ENCODE peak calls at places on chromosomes 12 and 14, in ten cellular contexts. W is bronchial epithelial cell; S is type B pancreatic cell; R is CD8-positive, alpha-beta memory T cell; B is activated effector memory CD4-positive, alpha-beta T cell treated with anti-CD3 and anti-CD28 coated beads, Interleukin-2, amount 50 U/mL, for 16 hours; N is kidney tubule cell; A is left lung; J is fibroblast of mammary gland; O is nephron progenitor cell; E is NCI-H1930. G is an unnamed sample.

GRCh38 chr12:93191956-93192355 is 185.8 kb upstream of the NUDT4 start:
- DNase-seq in W (no peak), S (no peak), R (no peak), B (no peak), N (no peak), A (no peak), J (peak; percentile 80), O (no peak), E (no peak), G (no peak)

GRCh38 chr12:52324068-52324444 is 2.9 kb upstream of the KRT83 start:
- DNase-seq in W (no peak), S (no peak), R (no peak), B (peak; percentile 16), N (no peak), A (no peak), J (no peak), O (no peak), E (no peak), G (no peak)

GRCh38 chr14:90491221-90491867 is 94.5 kb downstream of the CALM1 start:
- DNase-seq in W (no peak), S (peak; percentile 73), R (no peak), B (no peak), N (no peak), A (peak; percentile 66), J (peak; percentile 84), O (no peak), E (no peak), G (no peak)

GRCh38 chr12:79373896-79374499 is 316.8 kb downstream of the PAWR start:
- DNase-seq in W (peak; percentile 27), S (no peak), R (no peak), B (no peak), N (peak; percentile 31), A (no peak), J (peak; percentile 28), O (peak; percentile 52), E (no peak), G (peak; percentile 11)

GRCh38 chr12:20505056-20505455 is 136.7 kb downstream of the PDE3A start:
- DNase-seq in W (no peak), S (no peak), R (no peak), B (no peak), N (no peak), A (no peak), J (no peak), O (no peak), E (no peak), G (no peak)

GRCh38 chr12:117679776-117680175 is 289.0 kb downstream of the KSR2 start:
- DNase-seq in W (no peak), S (no peak), R (no peak), B (no peak), N (peak; percentile 79), A (no peak), J (peak; percentile 43), O (no peak), E (no peak), G (no peak)

GRCh38 chr12:19026637-19027508 is 102.7 kb upstream of the PLEKHA5 start:
- DNase-seq in W (no peak), S (no peak), R (no peak), B (no peak), N (no peak), A (no peak), J (no peak), O (no peak), E (no peak), G (no peak)

GRCh38 chr14:51860836-51861583 is 598 bp downstream of the GNG2 start:
- DNase-seq in W (peak; percentile 59), S (no peak), R (no peak), B (no peak), N (no peak), A (no peak), J (peak; percentile 62), O (no peak), E (no peak), G (no peak)

GRCh38 chr12:6104842-6105241 is 19.6 kb downstream of the VWF start:
- DNase-seq in W (no peak), S (no peak), R (no peak), B (no peak), N (no peak), A (no peak), J (no peak), O (no peak), E (no peak), G (no peak)

GRCh38 chr12:76219806-76220205 is 128.4 kb downstream of the BBS10 start:
- DNase-seq in W (peak; percentile 40), S (no peak), R (no peak), B (no peak), N (peak; percentile 93), A (no peak), J (no peak), O (no peak), E (no peak), G (no peak)

GRCh38 chr12:99029502-99030271 is 384.6 kb downstream of the APAF1 start:
- DNase-seq in W (no peak), S (no peak), R (no peak), B (no peak), N (peak; percentile 55), A (no peak), J (no peak), O (no peak), E (no peak), G (no peak)

GRCh38 chr14:51738754-51739153 is 87.0 kb downstream of the FRMD6 start:
- DNase-seq in W (no peak), S (no peak), R (no peak), B (no peak), N (no peak), A (no peak), J (no peak), O (no peak), E (no peak), G (no peak)

GRCh38 chr12:85092814-85093370 is 56.7 kb downstream of the LRRIQ1 start:
- DNase-seq in W (peak; percentile 72), S (no peak), R (no peak), B (no peak), N (peak; percentile 46), A (no peak), J (no peak), O (no peak), E (no peak), G (no peak)

GRCh38 chr14:65255029-65255545 is 152.8 kb upstream of the MAX start:
- DNase-seq in W (peak; percentile 96), S (no peak), R (no peak), B (no peak), N (peak; percentile 88), A (no peak), J (peak; percentile 84), O (no peak), E (no peak), G (peak; percentile 60)

GRCh38 chr14:76133103-76133502 is 18.6 kb upstream of the GPATCH2L start:
- DNase-seq in W (peak; percentile 23), S (no peak), R (no peak), B (no peak), N (peak; percentile 21), A (no peak), J (peak; percentile 27), O (peak; percentile 70), E (no peak), G (no peak)

GRCh38 chr12:44377443-44378160 is 498.5 kb downstream of the NELL2 start:
- DNase-seq in W (no peak), S (no peak), R (no peak), B (no peak), N (no peak), A (no peak), J (no peak), O (no peak), E (peak; percentile 100), G (no peak)

GRCh38 chr14:92323031-92323915 is at the start of gene SLC24A4:
- DNase-seq in W (no peak), S (no peak), R (no peak), B (no peak), N (peak; percentile 1), A (no peak), J (no peak), O (peak; percentile 60), E (no peak), G (no peak)

GRCh38 chr12:67442347-67442841 is 173.2 kb downstream of the CAND1 start:
- DNase-seq in W (no peak), S (no peak), R (no peak), B (no peak), N (peak; percentile 69), A (no peak), J (no peak), O (no peak), E (no peak), G (peak; percentile 92)

GRCh38 chr14:82694820-82695219 is 1161.2 kb upstream of the SEL1L start:
- DNase-seq in W (peak; percentile 46), S (no peak), R (no peak), B (no peak), N (peak; percentile 77), A (no peak), J (no peak), O (no peak), E (no peak), G (no peak)

GRCh38 chr12:111757361-111758119 is 9.2 kb upstream of the ALDH2 start:
- DNase-seq in W (no peak), S (no peak), R (no peak), B (no peak), N (peak; percentile 47), A (peak; percentile 69), J (peak; percentile 33), O (no peak), E (no peak), G (peak; percentile 51)

GRCh38 chr14:56490379-56490778 is 89.2 kb upstream of the TMEM260 start:
- DNase-seq in W (peak; percentile 52), S (no peak), R (no peak), B (no peak), N (peak; percentile 44), A (no peak), J (peak; percentile 53), O (no peak), E (peak; percentile 32), G (peak; percentile 33)

GRCh38 chr12:29992366-29992765 is 208.6 kb upstream of the TMTC1 start:
- DNase-seq in W (no peak), S (no peak), R (no peak), B (no peak), N (no peak), A (no peak), J (no peak), O (no peak), E (no peak), G (no peak)

GRCh38 chr12:113306382-113306781 is 28.5 kb downstream of the SLC8B1 start:
- DNase-seq in W (no peak), S (no peak), R (no peak), B (no peak), N (no peak), A (no peak), J (peak; percentile 22), O (no peak), E (no peak), G (no peak)

GRCh38 chr14:100581228-100582145 is 5.7 kb downstream of the BEGAIN start:
- DNase-seq in W (no peak), S (no peak), R (no peak), B (peak; percentile 54), N (no peak), A (no peak), J (peak; percentile 4), O (no peak), E (no peak), G (no peak)

GRCh38 chr14:104253901-104254353 is 115.5 kb downstream of the KIF26A start:
- DNase-seq in W (no peak), S (peak; percentile 61), R (no peak), B (peak; percentile 45), N (no peak), A (no peak), J (no peak), O (no peak), E (no peak), G (no peak)

GRCh38 chr14:55297611-55298323 is 26.5 kb downstream of the FBXO34 start:
- DNase-seq in W (peak; percentile 82), S (no peak), R (no peak), B (no peak), N (peak; percentile 48), A (peak; percentile 67), J (no peak), O (no peak), E (no peak), G (no peak)